ENCODE peak calls at places on chromosome 1, in six cellular contexts. X is pancreas; U is neuronal stem cell; S is activated CD8-positive, alpha-beta memory T cell treated with anti-CD3 and anti-CD28 coated beads for 1 hour; K is non-pigmented ciliary epithelial cell; D is fibroblast of pulmonary artery. P is an unnamed sample.

GRCh38 chr1:95230768-95231191 is 3.2 kb upstream of the RWDD3 start:
- DNase-seq in X (no peak), U (no peak), S (no peak), K (no peak), D (no peak), P (no peak)

GRCh38 chr1:42152119-42152518 is 1.1 kb upstream of the GUCA2B start:
- DNase-seq in X (peak; percentile 92), U (no peak), S (no peak), K (no peak), D (no peak), P (no peak)

GRCh38 chr1:46421739-46422138 is 27.6 kb downstream of the FAAH start:
- DNase-seq in X (no peak), U (no peak), S (no peak), K (no peak), D (no peak), P (no peak)

GRCh38 chr1:54709547-54710292 is 5.9 kb upstream of the TTC4 start:
- DNase-seq in X (no peak), U (no peak), S (no peak), K (no peak), D (no peak), P (no peak)

GRCh38 chr1:241167121-241167619 is 189.8 kb downstream of the RGS7 start:
- DNase-seq in X (no peak), U (no peak), S (no peak), K (no peak), D (no peak), P (no peak)

GRCh38 chr1:66769512-66770229 is 17.4 kb downstream of the DYNLT5 start:
- DNase-seq in X (no peak), U (no peak), S (no peak), K (no peak), D (peak; percentile 5), P (no peak)

GRCh38 chr1:162305969-162306368 is 70.7 kb downstream of the SPATA46 start:
- DNase-seq in X (no peak), U (no peak), S (no peak), K (no peak), D (peak; percentile 36), P (peak; percentile 10)

GRCh38 chr1:193013707-193014106 is 45.5 kb downstream of the UCHL5 start:
- DNase-seq in X (no peak), U (no peak), S (no peak), K (no peak), D (no peak), P (no peak)

GRCh38 chr1:19643602-19644419 is at the start of gene NBL1:
- DNase-seq in X (peak; percentile 73), U (no peak), S (peak; percentile 65), K (no peak), D (peak; percentile 67), P (peak; percentile 54)

GRCh38 chr1:207172885-207173284 is 68.9 kb downstream of the C4BPA start:
- DNase-seq in X (no peak), U (no peak), S (no peak), K (no peak), D (no peak), P (no peak)

GRCh38 chr1:215566556-215567490 is at the start of gene KCTD3:
- DNase-seq in X (peak; percentile 92), U (peak; percentile 73), S (no peak), K (no peak), D (peak; percentile 76), P (peak; percentile 61)

GRCh38 chr1:204711947-204712701 is 26.6 kb upstream of the LRRN2 start:
- DNase-seq in X (no peak), U (no peak), S (no peak), K (no peak), D (no peak), P (no peak)

GRCh38 chr1:222918746-222919477 is 104.1 kb downstream of the DISP1 start:
- DNase-seq in X (no peak), U (no peak), S (no peak), K (no peak), D (no peak), P (no peak)

GRCh38 chr1:12095822-12096263 is 32.7 kb downstream of the TNFRSF8 start:
- DNase-seq in X (no peak), U (no peak), S (no peak), K (peak; percentile 5), D (peak; percentile 8), P (peak; percentile 45)

GRCh38 chr1:34924759-34925555 is 4.5 kb downstream of the DLGAP3 start:
- DNase-seq in X (peak; percentile 85), U (peak; percentile 82), S (peak; percentile 43), K (peak; percentile 6), D (peak; percentile 72), P (peak; percentile 52)

GRCh38 chr1:168520052-168520751 is 23.6 kb downstream of the XCL2 start:
- DNase-seq in X (no peak), U (no peak), S (no peak), K (no peak), D (no peak), P (no peak)

GRCh38 chr1:88549536-88549935 is 134.5 kb upstream of the PKN2 start:
- DNase-seq in X (no peak), U (peak; percentile 5), S (no peak), K (no peak), D (peak; percentile 3), P (peak; percentile 3)